ENCODE peak calls at places on chromosomes 1 and 21, in seven cellular contexts. M, X, C, D, P, J and L are unnamed samples.

GRCh38 chr1:55234016-55234415 is 18.9 kb upstream of the USP24 start:
- DNase-seq in C (no peak), X (no peak), D (no peak), J (no peak), P (no peak), M (no peak), L (no peak)

GRCh38 chr1:87796521-87796920 is 467.8 kb downstream of the LMO4 start:
- DNase-seq in X (no peak), D (no peak), P (no peak), M (no peak), J (no peak), C (no peak), L (no peak)

GRCh38 chr1:56097713-56098112 is 481.6 kb downstream of the PLPP3 start:
- DNase-seq in J (no peak), X (no peak), P (no peak), D (no peak), C (peak), M (no peak), L (no peak)

GRCh38 chr1:12275370-12275769 is 45.5 kb downstream of the VPS13D start:
- DNase-seq in X (peak), M (no peak), P (no peak), J (peak), D (no peak), C (no peak), L (peak)

GRCh38 chr1:29379438-29380073 is 143.2 kb downstream of the PTPRU start:
- DNase-seq in X (no peak), C (peak), M (no peak), D (no peak), P (no peak), J (peak), L (peak)

GRCh38 chr1:226569879-226570547 is 21.4 kb downstream of the STUM start:
- DNase-seq in D (no peak), X (peak), P (no peak), C (peak), J (peak), M (no peak), L (no peak)

GRCh38 chr1:32925360-32926142 is 24.4 kb upstream of the TMEM54 start:
- DNase-seq in P (no peak), J (peak), X (peak), D (no peak), C (no peak), M (no peak), L (peak)

GRCh38 chr21:17088500-17088899 is 424.3 kb upstream of the CXADR start:
- DNase-seq in C (no peak), J (no peak), D (no peak), X (no peak), M (no peak), P (no peak), L (no peak)

GRCh38 chr21:37845535-37845934 is 70.7 kb downstream of the KCNJ6 start:
- DNase-seq in D (no peak), X (no peak), J (no peak), C (no peak), M (no peak), P (no peak), L (no peak)

GRCh38 chr1:167121375-167122120 is 27.7 kb downstream of the STYXL2 start:
- DNase-seq in M (no peak), P (peak), D (no peak), J (peak), X (peak), C (no peak), L (peak)

GRCh38 chr1:152141971-152142584 is 16.9 kb downstream of the RPTN start:
- DNase-seq in X (peak), D (no peak), M (peak), C (peak), P (peak), J (peak), L (peak)